ENCODE peak calls at places on chromosome 9, in ten cellular contexts. M is cerebellar cortex; N is HuH-7.5; V is NCI-H1417; T is posterior cingulate gyrus; U is IMR-90; L is esophagus squamous epithelium; J is Daoy; S is activated CD8-positive, alpha-beta T cell treated with anti-CD3 and anti-CD28 coated beads, Interleukin-2, amount 10 ng/mL, durations not matched to agents 7 days and 5 days; D is mesenteric fat pad. W is an unnamed sample.

GRCh38 chr9:31745886-31746285 is 638.6 kb upstream of the ACO1 start:
- DNase-seq in U (no peak), V (no peak), N (no peak), D (no peak), M (no peak), S (no peak), L (no peak), T (no peak), J (no peak), W (no peak)

GRCh38 chr9:80873861-80874260 is 815.5 kb downstream of the TLE1 start:
- DNase-seq in T (no peak), M (no peak), L (no peak), D (no peak), N (no peak), J (no peak), V (no peak), U (peak; percentile 65), S (no peak), W (no peak)

GRCh38 chr9:13548556-13548955 is 269.1 kb upstream of the MPDZ start:
- DNase-seq in M (no peak), S (no peak), T (no peak), N (no peak), D (no peak), V (no peak), J (no peak), U (no peak), L (no peak), W (no peak)

GRCh38 chr9:134178781-134179551 is 14.6 kb upstream of the RNU6ATAC start:
- DNase-seq in V (no peak), L (no peak), U (no peak), T (peak; percentile 88), N (peak; percentile 53), M (no peak), S (no peak), D (no peak), J (peak; percentile 44), W (no peak)

GRCh38 chr9:89798546-89799120 is 193.8 kb downstream of the GADD45G start:
- DNase-seq in S (no peak), J (no peak), L (no peak), N (no peak), M (no peak), U (no peak), D (no peak), V (no peak), T (peak; percentile 58), W (no peak)

GRCh38 chr9:73073337-73074175 is 78.1 kb upstream of the ANXA1 start:
- DNase-seq in N (no peak), L (no peak), M (no peak), U (no peak), V (no peak), D (no peak), J (no peak), T (no peak), S (no peak), W (no peak)

GRCh38 chr9:34259315-34259714 is 69.8 kb downstream of the KIF24 start:
- DNase-seq in T (no peak), U (no peak), V (no peak), J (no peak), L (no peak), D (no peak), M (no peak), S (no peak), N (no peak), W (no peak)

GRCh38 chr9:123686131-123686848 is 243.6 kb downstream of the DENND1A start:
- DNase-seq in D (no peak), V (no peak), J (peak; percentile 76), U (peak; percentile 32), T (no peak), N (no peak), L (no peak), S (no peak), M (peak; percentile 15), W (no peak)

GRCh38 chr9:135017916-135018915 is 69.3 kb upstream of the OLFM1 start:
- DNase-seq in T (peak; percentile 12), N (no peak), S (no peak), D (no peak), J (no peak), L (no peak), V (no peak), U (no peak), M (no peak), W (no peak)

GRCh38 chr9:122988919-122989614 is 44.4 kb upstream of the GPR21 start:
- DNase-seq in T (no peak), N (no peak), L (no peak), M (no peak), J (no peak), V (no peak), S (no peak), U (no peak), D (no peak), W (no peak)

GRCh38 chr9:89606049-89606481 is 1.3 kb downstream of the GADD45G start:
- DNase-seq in N (peak; percentile 46), T (peak; percentile 93), D (peak; percentile 94), S (peak; percentile 52), L (no peak), U (peak; percentile 61), M (peak; percentile 67), J (peak; percentile 89), V (peak; percentile 84), W (peak; percentile 59)

GRCh38 chr9:37026936-37027581 is 7.0 kb downstream of the PAX5 start:
- DNase-seq in M (no peak), L (no peak), N (no peak), S (no peak), J (peak; percentile 38), T (no peak), U (no peak), D (no peak), V (no peak), W (no peak)

GRCh38 chr9:94623253-94623652 is 16.1 kb downstream of the FBP1 start:
- DNase-seq in J (peak; percentile 75), L (no peak), N (peak; percentile 73), T (peak; percentile 83), U (no peak), S (peak; percentile 34), M (peak; percentile 73), D (no peak), V (no peak), W (no peak)

GRCh38 chr9:101893661-101894646 is 155.5 kb upstream of the GRIN3A start:
- DNase-seq in U (no peak), L (no peak), T (no peak), J (no peak), N (no peak), V (no peak), S (no peak), M (no peak), D (no peak), W (no peak)

GRCh38 chr9:112487799-112488345 is 1.2 kb downstream of the KIAA1958 start:
- DNase-seq in D (no peak), U (no peak), T (no peak), M (peak; percentile 68), L (no peak), S (no peak), V (no peak), N (no peak), J (peak; percentile 11), W (peak; percentile 40)

GRCh38 chr9:133099726-133100517 is 21.1 kb downstream of the RALGDS start:
- DNase-seq in D (peak; percentile 77), S (no peak), U (no peak), N (no peak), V (no peak), M (no peak), T (peak; percentile 71), J (no peak), L (no peak), W (no peak)

GRCh38 chr9:134443169-134444039 is 117.1 kb downstream of the RXRA start:
- DNase-seq in S (peak; percentile 94), M (peak; percentile 85), T (peak; percentile 99), N (peak; percentile 98), J (peak; percentile 97), U (peak; percentile 93), V (peak; percentile 84), L (peak; percentile 39), D (peak; percentile 95), W (peak; percentile 86)

GRCh38 chr9:35605336-35606137 is 475 bp downstream of the TESK1 start:
- DNase-seq in S (peak; percentile 66), T (peak; percentile 83), L (no peak), U (no peak), J (peak; percentile 28), V (no peak), N (peak; percentile 77), M (no peak), D (no peak), W (no peak)

GRCh38 chr9:129280236-129281231 is 102.5 kb upstream of the IER5L start:
- DNase-seq in L (no peak), S (no peak), U (no peak), N (no peak), D (peak; percentile 75), V (no peak), T (peak; percentile 89), M (peak; percentile 61), J (no peak), W (peak; percentile 47)

GRCh38 chr9:93898502-93899426 is 56.4 kb downstream of the BARX1 start:
- DNase-seq in D (no peak), N (no peak), M (no peak), U (no peak), S (no peak), V (no peak), L (no peak), J (no peak), T (peak; percentile 37), W (no peak)

GRCh38 chr9:121685146-121685794 is 33.8 kb downstream of the DAB2IP start:
- DNase-seq in J (no peak), V (no peak), M (no peak), N (no peak), T (peak; percentile 20), D (no peak), U (no peak), L (no peak), S (no peak), W (no peak)

GRCh38 chr9:134326754-134327526 is 685 bp downstream of the RXRA start:
- DNase-seq in U (peak; percentile 31), D (no peak), N (peak; percentile 72), V (peak; percentile 51), M (no peak), S (no peak), T (peak; percentile 86), L (no peak), J (peak; percentile 60), W (no peak)

GRCh38 chr9:124133752-124134151 is 122.2 kb downstream of the LHX2 start:
- DNase-seq in S (peak; percentile 34), J (peak; percentile 76), L (no peak), T (peak; percentile 86), U (peak; percentile 26), M (peak; percentile 35), N (peak; percentile 61), D (no peak), V (no peak), W (peak; percentile 31)

GRCh38 chr9:99962685-99963261 is 56.3 kb downstream of the STX17 start:
- DNase-seq in T (no peak), D (no peak), N (no peak), M (no peak), S (no peak), U (peak; percentile 18), V (no peak), J (peak; percentile 15), L (no peak), W (no peak)

GRCh38 chr9:127779136-127779981 is 893 bp upstream of the SH2D3C start:
- DNase-seq in J (no peak), S (peak; percentile 66), T (no peak), M (no peak), U (no peak), D (no peak), N (no peak), L (no peak), V (no peak), W (no peak)

GRCh38 chr9:134306583-134307222 is 19.6 kb upstream of the RXRA start:
- DNase-seq in T (peak; percentile 74), N (no peak), M (no peak), S (no peak), D (no peak), L (no peak), J (no peak), V (no peak), U (no peak), W (no peak)

GRCh38 chr9:134563397-134563796 is 78.2 kb upstream of the COL5A1 start:
- DNase-seq in M (no peak), S (no peak), U (no peak), N (no peak), D (peak; percentile 49), T (peak; percentile 22), J (no peak), L (no peak), V (no peak), W (no peak)

GRCh38 chr9:89310486-89311345 is at the start of gene CKS2:
- DNase-seq in U (peak; percentile 100), N (peak; percentile 98), M (peak; percentile 100), V (peak; percentile 100), S (peak; percentile 100), L (peak; percentile 98), D (peak; percentile 100), J (peak; percentile 100), T (peak; percentile 100), W (peak; percentile 98)

W was measured in frontal cortex.